ENCODE peak calls at places on chromosomes 3 and 15, in six cellular contexts. G, N, F, J, W and Z are unnamed samples.

GRCh38 chr3:189602471-189602870 is 28.7 kb upstream of the TP63 start:
- DNase-seq in G (no peak), N (no peak), F (no peak), J (no peak), W (no peak), Z (no peak)

GRCh38 chr3:181457756-181458155 is 254.0 kb upstream of the SOX2 start:
- DNase-seq in G (no peak), N (no peak), F (no peak), J (no peak), W (no peak), Z (no peak)

GRCh38 chr3:42804831-42805821 is 836 bp upstream of the HIGD1A start:
- DNase-seq in G (no peak), N (no peak), F (no peak), J (peak; percentile 21), W (no peak), Z (no peak)

GRCh38 chr3:194272861-194273266 is 78.3 kb downstream of the CPN2 start:
- DNase-seq in G (peak; percentile 86), N (no peak), F (no peak), J (peak; percentile 25), W (no peak), Z (no peak)

GRCh38 chr3:8238434-8238833 is 263.2 kb upstream of the LMCD1 start:
- DNase-seq in G (no peak), N (no peak), F (no peak), J (no peak), W (no peak), Z (no peak)

GRCh38 chr15:82129769-82130168 is 84.0 kb upstream of the MEX3B start:
- DNase-seq in G (peak; percentile 48), N (peak; percentile 82), F (no peak), J (no peak), W (no peak), Z (no peak)

GRCh38 chr3:52286777-52287110 is 884 bp upstream of the GLYCTK start:
- DNase-seq in G (no peak), N (no peak), F (no peak), J (peak; percentile 22), W (no peak), Z (no peak)

GRCh38 chr3:126180477-126181397 is at the start of gene ALDH1L1:
- DNase-seq in G (no peak), N (peak; percentile 19), F (peak; percentile 94), J (peak; percentile 86), W (no peak), Z (no peak)

GRCh38 chr3:169964176-169964575 is 2.4 kb upstream of the SEC62 start:
- DNase-seq in G (no peak), N (peak; percentile 15), F (no peak), J (no peak), W (no peak), Z (no peak)

GRCh38 chr3:141227752-141228151 is 3.9 kb upstream of the PXYLP1 start:
- DNase-seq in G (no peak), N (no peak), F (no peak), J (no peak), W (no peak), Z (no peak)

GRCh38 chr3:27200721-27201434 is 168.3 kb downstream of the NEK10 start:
- DNase-seq in G (no peak), N (no peak), F (no peak), J (no peak), W (no peak), Z (no peak)

GRCh38 chr3:42262525-42262924 is 3.5 kb downstream of the CCK start:
- DNase-seq in G (no peak), N (peak; percentile 72), F (no peak), J (no peak), W (no peak), Z (no peak)

GRCh38 chr3:17183951-17184550 is 299.3 kb downstream of the PLCL2 start:
- DNase-seq in G (no peak), N (peak; percentile 64), F (no peak), J (no peak), W (no peak), Z (peak; percentile 12)

GRCh38 chr3:29906906-29907305 is 626.0 kb downstream of the RBMS3 start:
- DNase-seq in G (no peak), N (no peak), F (no peak), J (no peak), W (no peak), Z (no peak)

GRCh38 chr3:146161725-146162047 is 702 bp upstream of the PLOD2 start:
- DNase-seq in G (no peak), N (peak; percentile 50), F (no peak), J (peak; percentile 65), W (no peak), Z (peak; percentile 79)

GRCh38 chr15:75836953-75837321 is 6.3 kb upstream of the UBE2Q2 start:
- DNase-seq in G (peak; percentile 45), N (peak; percentile 73), F (no peak), J (no peak), W (peak; percentile 39), Z (peak; percentile 42)

GRCh38 chr15:22831473-22831872 is 7.0 kb upstream of the NIPA2 start:
- DNase-seq in G (no peak), N (no peak), F (no peak), J (no peak), W (no peak), Z (no peak)